ENCODE peak calls at places on chromosomes 3 and 15, in six cellular contexts. S is M059J, W is cardiac fibroblast, U is GM10248, N is breast epithelium, P is HFFc6. O is an unnamed sample.

GRCh38 chr15:70199601-70200000 is 101.9 kb upstream of the TLE3 start:
- DNase-seq in S (no peak), W (no peak), U (no peak), N (no peak), P (no peak), O (no peak)

GRCh38 chr15:63986751-63987341 is 59.4 kb downstream of the DAPK2 start:
- DNase-seq in S (no peak), W (no peak), U (peak), N (no peak), P (no peak), O (peak)

GRCh38 chr3:4821331-4821730 is 157.9 kb upstream of the BHLHE40 start:
- DNase-seq in S (peak), W (no peak), U (no peak), N (no peak), P (peak), O (no peak)

GRCh38 chr3:10702961-10703740 is 112.9 kb upstream of the SLC6A11 start:
- DNase-seq in S (no peak), W (no peak), U (no peak), N (no peak), P (no peak), O (no peak)

GRCh38 chr15:41104234-41104633 is 11.8 kb downstream of the INO80 start:
- DNase-seq in S (no peak), W (peak), U (no peak), N (no peak), P (peak), O (no peak)

GRCh38 chr3:69082805-69083204 is 1.9 kb upstream of the ARL6IP5 start:
- DNase-seq in S (peak), W (peak), U (peak), N (no peak), P (peak), O (peak)

GRCh38 chr3:53230041-53230621 is 25.7 kb downstream of the TKT start:
- DNase-seq in S (no peak), W (no peak), U (no peak), N (no peak), P (no peak), O (no peak)

GRCh38 chr3:149188494-149188893 is 33.1 kb downstream of the CP start:
- DNase-seq in S (no peak), W (no peak), U (no peak), N (no peak), P (no peak), O (no peak)

O was measured in GM12878.